ENCODE peak calls at places on chromosomes 4 and X, in six cellular contexts. R is T-cell; G is PC-3; H is sciatic nerve; J is aorta; Q is naive thymus-derived CD4-positive, alpha-beta T cell. X is an unnamed sample.

GRCh38 chrX:38335382-38335781 is 8.1 kb upstream of the RPGR start:
- ATAC-seq in H (no peak), G (no peak), J (no peak), R (no peak), Q (no peak), X (no peak)

GRCh38 chr4:771464-771863 is 54.5 kb downstream of the CPLX1 start:
- ATAC-seq in H (peak), J (no peak), R (no peak), G (no peak), Q (no peak), X (no peak)

GRCh38 chrX:109862386-109862910 is 129.4 kb upstream of the ACSL4 start:
- ATAC-seq in G (peak), Q (no peak), H (no peak), J (no peak), R (no peak), X (no peak)

GRCh38 chr4:13108096-13108495 is 376.0 kb downstream of the RAB28 start:
- ATAC-seq in R (no peak), H (no peak), G (no peak), Q (no peak), J (no peak), X (no peak)

GRCh38 chrX:10022580-10023245 is 55.6 kb downstream of the CLDN34 start:
- ATAC-seq in H (peak), Q (no peak), R (no peak), J (no peak), G (no peak), X (no peak)

GRCh38 chr4:128267745-128268144 is 19.9 kb downstream of the PGRMC2 start:
- ATAC-seq in G (no peak), J (no peak), R (no peak), H (no peak), Q (no peak), X (no peak)

GRCh38 chr4:125928652-125929051 is 613.9 kb downstream of the FAT4 start:
- ATAC-seq in Q (no peak), H (no peak), R (no peak), G (no peak), J (no peak), X (no peak)

GRCh38 chr4:181517521-181517920 is 725.7 kb upstream of the TENM3 start:
- ATAC-seq in J (no peak), Q (no peak), G (no peak), H (no peak), R (no peak), X (no peak)

GRCh38 chr4:26104056-26104685 is 190.2 kb downstream of the SMIM20 start:
- ATAC-seq in G (no peak), H (no peak), R (no peak), Q (no peak), J (no peak), X (no peak)

GRCh38 chr4:120056249-120056648 is 10.4 kb downstream of the MAD2L1 start:
- ATAC-seq in G (peak), H (no peak), R (no peak), J (no peak), Q (no peak), X (no peak)

GRCh38 chrX:44675364-44676024 is 132.8 kb upstream of the FUNDC1 start:
- ATAC-seq in R (no peak), G (peak), J (no peak), Q (no peak), H (peak), X (peak)

GRCh38 chr4:101217353-101218031 is 129.8 kb downstream of the PPP3CA start:
- ATAC-seq in H (peak), J (no peak), R (no peak), G (no peak), Q (no peak), X (no peak)

GRCh38 chr4:186225848-186226247 is 1.5 kb upstream of the KLKB1 start:
- ATAC-seq in G (no peak), R (no peak), Q (no peak), J (no peak), H (no peak), X (no peak)

GRCh38 chr4:41633321-41633720 is 95.4 kb downstream of the LIMCH1 start:
- ATAC-seq in Q (no peak), R (no peak), J (no peak), G (no peak), H (no peak), X (no peak)

GRCh38 chrX:2426289-2426882 is 74.4 kb downstream of the DHRSX start:
- ATAC-seq in H (no peak), G (no peak), Q (no peak), J (no peak), R (no peak), X (no peak)

GRCh38 chrX:30620980-30621716 is 32.1 kb upstream of the GK start:
- ATAC-seq in H (peak), Q (peak), J (peak), G (peak), R (no peak), X (peak)

GRCh38 chr4:47703964-47704363 is 133.9 kb downstream of the CORIN start:
- ATAC-seq in H (no peak), J (no peak), G (no peak), Q (no peak), R (no peak), X (no peak)

GRCh38 chr4:108483077-108483476 is 137.3 kb upstream of the RPL34 start:
- ATAC-seq in G (no peak), J (no peak), H (no peak), Q (peak), R (peak), X (no peak)

GRCh38 chr4:177080388-177080787 is 229.3 kb upstream of the NEIL3 start:
- ATAC-seq in H (no peak), G (no peak), Q (no peak), J (no peak), R (no peak), X (no peak)

GRCh38 chrX:129965166-129965565 is 17.3 kb upstream of the BCORL1 start:
- ATAC-seq in R (no peak), G (no peak), H (no peak), J (no peak), Q (no peak), X (no peak)

GRCh38 chr4:149884529-149885206 is 69.0 kb upstream of the IQCM start:
- ATAC-seq in J (no peak), Q (no peak), R (no peak), G (no peak), H (no peak), X (peak)

GRCh38 chrX:19814240-19814639 is 73.2 kb downstream of the SH3KBP1 start:
- ATAC-seq in Q (peak), H (peak), R (no peak), G (no peak), J (peak), X (peak)

GRCh38 chrX:96843566-96843965 is 40.1 kb upstream of the RPA4 start:
- ATAC-seq in J (no peak), G (no peak), Q (no peak), H (no peak), R (no peak), X (no peak)

GRCh38 chrX:148665001-148665400 is 164.6 kb downstream of the AFF2 start:
- ATAC-seq in Q (no peak), R (no peak), G (no peak), H (no peak), J (no peak), X (no peak)

GRCh38 chr4:14726441-14727405 is 275.6 kb upstream of the CPEB2 start:
- ATAC-seq in R (no peak), H (no peak), Q (no peak), J (no peak), G (peak), X (peak)

GRCh38 chr4:97513917-97514316 is 629.4 kb downstream of the STPG2 start:
- ATAC-seq in H (no peak), J (no peak), Q (no peak), G (no peak), R (no peak), X (no peak)

X was measured in esophagus mucosa.